ENCODE peak calls at places on chromosomes 2 and 18, in four cellular contexts. A, J, M and Y are unnamed samples.

GRCh38 chr18:51802589-51802988 is 537.4 kb upstream of the DCC start:
- DNase-seq in M (no peak), J (no peak), A (no peak), Y (no peak)

GRCh38 chr18:33107511-33107910 is 333.0 kb downstream of the CCDC178 start:
- DNase-seq in J (no peak), M (no peak), A (no peak), Y (no peak)

GRCh38 chr2:171855401-171855800 is 38.6 kb downstream of the SLC25A12 start:
- DNase-seq in A (no peak), M (no peak), J (no peak), Y (no peak)

GRCh38 chr2:52955079-52955478 is 812.5 kb upstream of the CHAC2 start:
- DNase-seq in M (no peak), A (no peak), J (no peak), Y (no peak)

GRCh38 chr18:3451166-3451988 is 1.4 kb downstream of the TGIF1 start:
- DNase-seq in J (peak), M (peak), A (peak), Y (peak)

GRCh38 chr18:75341267-75341666 is 86.2 kb downstream of the SMIM21 start:
- DNase-seq in J (no peak), A (no peak), M (no peak), Y (no peak)

GRCh38 chr18:30271716-30272115 is 770.8 kb downstream of the DSC3 start:
- DNase-seq in M (no peak), A (peak), J (no peak), Y (no peak)

GRCh38 chr2:35462226-35462983 is 893.2 kb upstream of the CRIM1 start:
- DNase-seq in J (no peak), M (no peak), A (no peak), Y (no peak)

GRCh38 chr18:26656944-26657536 is 108.7 kb upstream of the KCTD1 start:
- DNase-seq in M (peak), A (peak), J (peak), Y (peak)

GRCh38 chr2:165203689-165204559 is at the start of gene SCN3A:
- DNase-seq in M (peak), J (peak), A (peak), Y (peak)

GRCh38 chr2:96882230-96882629 is 12.3 kb upstream of the SEMA4C start:
- DNase-seq in M (peak), J (no peak), A (no peak), Y (no peak)

GRCh38 chr2:20212459-20212870 is 12.5 kb downstream of the SDC1 start:
- DNase-seq in J (no peak), A (no peak), M (no peak), Y (no peak)

GRCh38 chr18:3665780-3666525 is 216.0 kb downstream of the TGIF1 start:
- DNase-seq in M (peak), J (peak), A (peak), Y (peak)